ENCODE peak calls at places on chromosome X, in seven cellular contexts. N, Q, B, Y, I, T and A are unnamed samples. For H3K9me3, the result is how much of the 10 kb centered on the place peaks cover.

GRCh38 chrX:119755981-119756533 is 2.3 kb upstream of the SOWAHD start:
- DNase-seq in I (no peak), Y (no peak), B (no peak), N (peak), Q (no peak), T (no peak), A (no peak)

GRCh38 chrX:136812286-136812685 is 31.6 kb upstream of the ARHGEF6 start:
- DNase-seq in B (no peak), I (no peak), Q (peak), Y (no peak), N (no peak), T (no peak), A (no peak)

GRCh38 chrX:91435465-91435864 is 826 bp downstream of the PABPC5 start:
- DNase-seq in Y (no peak), B (no peak), I (no peak), Q (no peak), T (no peak), N (no peak), A (no peak)

GRCh38 chrX:120205816-120206753 is 44.5 kb upstream of the ZBTB33 start:
- DNase-seq in I (no peak), N (no peak), T (no peak), B (no peak), Q (no peak), Y (no peak), A (no peak)

GRCh38 chrX:22220941-22221340 is 51.8 kb upstream of the CBLL2 start:
- DNase-seq in B (no peak), T (no peak), N (no peak), Y (no peak), I (peak), Q (peak), A (no peak)

GRCh38 chrX:8033175-8033574 is 106.0 kb upstream of the PNPLA4 start:
- DNase-seq in N (no peak), T (no peak), Q (no peak), B (no peak), Y (no peak), I (no peak), A (no peak)

GRCh38 chrX:72255445-72255844 is 16.6 kb upstream of the ERCC6L start:
- DNase-seq in Q (no peak), N (no peak), I (no peak), T (no peak), Y (no peak), B (peak), A (no peak)

GRCh38 chrX:132737743-132738142 is 220.7 kb downstream of the HS6ST2 start:
- DNase-seq in B (peak), I (peak), Q (no peak), Y (no peak), T (no peak), N (peak), A (no peak)

GRCh38 chrX:103626855-103627254 is 1.9 kb upstream of the TCEAL1 start:
- DNase-seq in Y (no peak), I (no peak), B (no peak), N (no peak), Q (no peak), T (no peak), A (no peak)

GRCh38 chrX:131746491-131746968 is 202.7 kb downstream of the OR13H1 start:
- DNase-seq in N (peak), I (peak), Y (no peak), T (no peak), B (peak), Q (no peak), A (peak)

GRCh38 chrX:129678176-129678880 is 23.6 kb upstream of the APLN start:
- DNase-seq in T (no peak), I (peak), Q (no peak), B (peak), Y (no peak), N (no peak), A (no peak)
- TF ChIP-seq CTCF in T (no peak), I (peak), Q (peak), B (peak), Y (peak), N (no peak), A (no peak)

GRCh38 chrX:9749141-9749540 is 16.5 kb downstream of the GPR143 start:
- DNase-seq in T (no peak), I (no peak), B (no peak), Y (no peak), Q (no peak), N (no peak), A (no peak)

GRCh38 chrX:9746148-9746880 is 19.3 kb downstream of the GPR143 start:
- DNase-seq in T (no peak), N (no peak), I (peak), Q (peak), B (no peak), Y (no peak), A (no peak)

GRCh38 chrX:9745417-9746115 is 20.1 kb downstream of the GPR143 start:
- DNase-seq in I (peak), N (peak), T (no peak), Q (peak), Y (no peak), B (no peak), A (no peak)

GRCh38 chrX:9747644-9748043 is 18.0 kb downstream of the GPR143 start:
- DNase-seq in B (no peak), T (no peak), I (no peak), Q (no peak), N (no peak), Y (no peak), A (no peak)
- H3K9me3 ChIP-seq in B (under half), T (under half), I (under half), Q (under half), N (under half), Y (under half), A (under half)

DNA sequence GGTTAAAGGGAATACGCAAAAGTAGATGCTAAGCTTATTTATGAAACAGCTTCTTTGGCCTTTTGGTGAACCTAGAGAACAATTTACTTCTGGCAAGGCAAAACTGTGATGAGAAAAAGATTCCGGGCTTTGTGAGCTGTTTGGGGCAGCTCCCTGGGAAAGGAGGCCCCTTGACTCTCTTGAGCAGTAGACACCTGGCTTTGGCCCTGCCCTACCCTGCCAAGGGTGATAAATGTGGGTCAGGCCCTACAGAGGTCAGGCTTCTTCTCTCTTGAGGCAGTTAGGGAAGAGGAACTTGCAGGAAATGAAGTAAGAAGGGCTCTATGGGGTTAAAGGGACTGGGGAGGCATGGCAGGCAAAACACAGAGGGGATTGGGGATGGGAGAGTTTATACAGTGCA is 509.7 kb downstream of the MID1IP1 start:
- DNase-seq in I (no peak), N (no peak), Y (no peak), T (no peak), B (no peak), Q (no peak), A (no peak)
- TF ChIP-seq CTCF in I (no peak), N (no peak), Y (no peak), T (no peak), B (no peak), Q (no peak), A (no peak)

GRCh38 chrX:66498672-66499296 is 140.1 kb downstream of the EDA2R start:
- DNase-seq in B (no peak), N (no peak), T (no peak), Y (no peak), I (no peak), Q (no peak), A (no peak)
- H3K9me3 ChIP-seq in B (under half), N (under half), T (under half), Y (under half), I (under half), Q (under half), A (under half)

GRCh38 chrX:320126-320783 is 1.7 kb upstream of the GTPBP6 start:
- DNase-seq in B (no peak), Q (peak), N (no peak), T (no peak), Y (no peak), I (no peak), A (peak)

GRCh38 chrX:317424-318067 is 1.1 kb downstream of the GTPBP6 start:
- DNase-seq in B (no peak), I (no peak), Y (no peak), N (no peak), Q (no peak), T (no peak), A (no peak)

GRCh38 chrX:318068-318738 is 393 bp downstream of the GTPBP6 start:
- DNase-seq in T (peak), I (peak), N (peak), Q (peak), Y (peak), B (peak), A (peak)

GRCh38 chrX:319579-320125 is 1.1 kb upstream of the GTPBP6 start:
- DNase-seq in Y (no peak), B (peak), I (no peak), T (no peak), N (no peak), Q (no peak), A (no peak)

GRCh38 chrX:318739-319578 is at the start of gene GTPBP6:
- DNase-seq in B (peak), T (peak), Q (peak), N (peak), I (peak), Y (peak), A (peak)
- TF ChIP-seq CTCF in B (peak), T (no peak), Q (peak), N (peak), I (peak), Y (peak), A (peak)

GRCh38 chrX:97844161-97844560 is 960.5 kb downstream of the RPA4 start:
- DNase-seq in Q (no peak), Y (no peak), I (no peak), N (no peak), B (no peak), T (no peak), A (no peak)
- H3K9me3 ChIP-seq in Q (under half), Y (under half), I (under half), N (under half), B (under half), T (under half), A (under half)

GRCh38 chrX:141935645-141936044 is 32.0 kb downstream of the MAGEC1 start:
- DNase-seq in Y (no peak), T (no peak), I (no peak), Q (no peak), N (no peak), B (no peak), A (no peak)

DNA sequence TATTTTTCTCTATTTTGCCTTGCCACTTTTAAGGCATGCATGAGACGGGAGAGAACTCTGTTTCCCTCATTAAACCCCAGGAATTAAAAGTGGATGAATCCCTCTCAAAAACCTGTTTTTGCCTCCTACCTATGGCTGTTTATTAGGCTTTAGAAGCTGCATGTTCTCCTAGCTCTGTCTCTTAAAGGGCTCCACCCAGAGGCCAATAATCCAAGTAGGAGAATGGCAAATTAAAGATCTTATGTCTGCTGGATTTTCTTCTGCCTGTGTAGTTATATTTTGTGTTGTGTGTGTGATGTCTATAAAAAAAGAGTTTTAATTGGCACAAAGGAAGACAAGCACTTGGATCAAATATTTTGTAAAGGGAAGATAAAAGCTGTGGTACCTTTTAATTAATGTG is 32.4 kb downstream of the MAGEC1 start:
- DNase-seq in T (no peak), B (no peak), I (no peak), Q (peak), N (no peak), Y (no peak), A (no peak)
- TF ChIP-seq CTCF in T (no peak), B (no peak), I (no peak), Q (no peak), N (no peak), Y (no peak), A (no peak)

GRCh38 chrX:57985951-57986350 is 75.7 kb upstream of the ZXDA start:
- DNase-seq in Y (no peak), I (no peak), Q (no peak), N (no peak), B (no peak), T (no peak), A (no peak)
- H3K9me3 ChIP-seq in Y (under half), I (under half), Q (under half), N (under half), B (under half), T (under half), A (under half)

DNA sequence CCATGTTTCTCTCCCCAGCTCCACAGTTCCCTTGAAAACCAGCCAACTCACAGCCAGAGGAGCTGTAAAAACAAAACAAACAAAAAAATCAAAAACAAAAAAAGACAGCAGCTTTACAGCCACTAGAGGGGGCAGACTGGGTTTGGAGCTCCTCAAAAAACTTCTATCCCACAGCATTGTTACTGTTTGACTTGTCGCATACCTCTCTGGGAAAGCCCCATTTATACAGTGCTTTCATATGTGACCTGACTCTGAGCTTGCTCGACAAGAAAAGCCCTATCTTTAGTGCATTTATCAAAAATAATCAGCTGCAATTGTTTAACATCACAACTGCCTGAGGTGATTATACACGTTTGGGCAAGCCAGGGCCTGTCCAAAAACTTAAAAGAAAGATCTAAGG is 21.6 kb downstream of the TSPAN6 start:
- DNase-seq in I (peak), Y (no peak), N (no peak), T (peak), Q (peak), B (no peak), A (no peak)
- TF ChIP-seq CTCF in I (peak), Y (peak), N (no peak), T (peak), Q (peak), B (no peak), A (peak)